ENCODE peak calls at places on chromosomes 2 and 18, in seven cellular contexts. One of them, this sample, is unnamed.

GRCh38 chr18:9731380-9731779 is 23.3 kb downstream of the RAB31 start:
- DNase-seq in Jurkat, Clone E6-1: no peak
- DNase-seq in NCI-H446: no peak
- DNase-seq in SJSA1: no peak
- DNase-seq in Panc1: peak
- DNase-seq in memory B cell: no peak
- DNase-seq in HTR-8/SVneo: no peak
- DNase-seq in this sample: no peak

GRCh38 chr2:223055140-223055539 is 3.1 kb downstream of the KCNE4 start:
- DNase-seq in HTR-8/SVneo: no peak
- DNase-seq in memory B cell: no peak
- DNase-seq in Jurkat, Clone E6-1: no peak
- DNase-seq in Panc1: no peak
- DNase-seq in SJSA1: no peak
- DNase-seq in NCI-H446: peak
- DNase-seq in this sample: no peak

GRCh38 chr2:82879803-82880202 is 1579.3 kb downstream of the SUCLG1 start:
- DNase-seq in HTR-8/SVneo: no peak
- DNase-seq in memory B cell: no peak
- DNase-seq in Panc1: no peak
- DNase-seq in Jurkat, Clone E6-1: no peak
- DNase-seq in NCI-H446: no peak
- DNase-seq in SJSA1: no peak
- DNase-seq in this sample: no peak

GRCh38 chr2:28447943-28448737 is 47.7 kb upstream of the PLB1 start:
- DNase-seq in memory B cell: no peak
- DNase-seq in Jurkat, Clone E6-1: no peak
- DNase-seq in NCI-H446: no peak
- DNase-seq in HTR-8/SVneo: no peak
- DNase-seq in Panc1: no peak
- DNase-seq in SJSA1: no peak
- DNase-seq in this sample: no peak

GRCh38 chr2:232075080-232075479 is 113.6 kb downstream of the DIS3L2 start:
- DNase-seq in Jurkat, Clone E6-1: no peak
- DNase-seq in Panc1: no peak
- DNase-seq in memory B cell: no peak
- DNase-seq in SJSA1: no peak
- DNase-seq in NCI-H446: no peak
- DNase-seq in HTR-8/SVneo: no peak
- DNase-seq in this sample: no peak

GRCh38 chr18:46050268-46050667 is 21.8 kb downstream of the PSTPIP2 start:
- DNase-seq in memory B cell: no peak
- DNase-seq in Jurkat, Clone E6-1: no peak
- DNase-seq in NCI-H446: no peak
- DNase-seq in HTR-8/SVneo: no peak
- DNase-seq in Panc1: no peak
- DNase-seq in SJSA1: no peak
- DNase-seq in this sample: no peak

GRCh38 chr2:70833246-70833645 is 2.4 kb downstream of the CD207 start:
- DNase-seq in NCI-H446: no peak
- DNase-seq in memory B cell: no peak
- DNase-seq in Panc1: no peak
- DNase-seq in HTR-8/SVneo: no peak
- DNase-seq in Jurkat, Clone E6-1: no peak
- DNase-seq in SJSA1: no peak
- DNase-seq in this sample: no peak

GRCh38 chr2:10123281-10123680 is 742 bp downstream of the RRM2 start:
- DNase-seq in memory B cell: peak
- DNase-seq in Jurkat, Clone E6-1: no peak
- DNase-seq in NCI-H446: no peak
- DNase-seq in SJSA1: no peak
- DNase-seq in HTR-8/SVneo: no peak
- DNase-seq in Panc1: no peak
- DNase-seq in this sample: no peak

GRCh38 chr2:177783835-177784448 is 288.6 kb downstream of the PDE11A start:
- DNase-seq in HTR-8/SVneo: no peak
- DNase-seq in Jurkat, Clone E6-1: peak
- DNase-seq in Panc1: no peak
- DNase-seq in memory B cell: no peak
- DNase-seq in SJSA1: no peak
- DNase-seq in NCI-H446: no peak
- DNase-seq in this sample: peak

GRCh38 chr2:28406276-28407096 is 13.8 kb downstream of the FOSL2 start:
- DNase-seq in SJSA1: peak
- DNase-seq in NCI-H446: no peak
- DNase-seq in HTR-8/SVneo: no peak
- DNase-seq in memory B cell: no peak
- DNase-seq in Panc1: no peak
- DNase-seq in Jurkat, Clone E6-1: peak
- DNase-seq in this sample: no peak

GRCh38 chr2:99821572-99822369 is 320.6 kb downstream of the AFF3 start:
- DNase-seq in SJSA1: no peak
- DNase-seq in Panc1: peak
- DNase-seq in memory B cell: no peak
- DNase-seq in Jurkat, Clone E6-1: no peak
- DNase-seq in HTR-8/SVneo: peak
- DNase-seq in NCI-H446: no peak
- DNase-seq in this sample: no peak

GRCh38 chr18:25422230-25422629 is 70.3 kb upstream of the ZNF521 start:
- DNase-seq in Jurkat, Clone E6-1: no peak
- DNase-seq in memory B cell: no peak
- DNase-seq in NCI-H446: no peak
- DNase-seq in Panc1: no peak
- DNase-seq in SJSA1: no peak
- DNase-seq in HTR-8/SVneo: no peak
- DNase-seq in this sample: no peak

GRCh38 chr2:43880471-43880870 is 41.7 kb downstream of the ABCG8 start:
- DNase-seq in SJSA1: no peak
- DNase-seq in memory B cell: no peak
- DNase-seq in NCI-H446: no peak
- DNase-seq in Panc1: no peak
- DNase-seq in Jurkat, Clone E6-1: no peak
- DNase-seq in HTR-8/SVneo: no peak
- DNase-seq in this sample: no peak

GRCh38 chr2:109125595-109126500 is 3.2 kb upstream of the SH3RF3 start:
- DNase-seq in memory B cell: no peak
- DNase-seq in HTR-8/SVneo: peak
- DNase-seq in Jurkat, Clone E6-1: no peak
- DNase-seq in NCI-H446: no peak
- DNase-seq in Panc1: no peak
- DNase-seq in SJSA1: peak
- DNase-seq in this sample: no peak